ENCODE peak calls at places on chromosomes 16 and 17, in four cellular contexts. B is fibroblast of mammary gland, D is colonic mucosa, T is suprapubic skin. I is an unnamed sample.

GRCh38 chr17:61208301-61209098 is 191.1 kb upstream of the TBX2 start:
- DNase-seq in D (no peak), T (no peak), B (peak), I (peak)

GRCh38 chr16:7083086-7083485 is 249.6 kb upstream of the RBFOX1 start:
- DNase-seq in B (no peak), D (no peak), T (no peak), I (no peak)

GRCh38 chr17:65261682-65262636 is 124.8 kb downstream of the RGS9 start:
- DNase-seq in B (peak), T (no peak), D (no peak), I (no peak)

GRCh38 chr16:30893082-30893743 is 664 bp downstream of the BCL7C start:
- DNase-seq in T (no peak), B (no peak), D (peak), I (no peak)

GRCh38 chr17:19724501-19725420 is 8.4 kb upstream of the SLC47A2 start:
- DNase-seq in T (peak), B (peak), D (peak), I (no peak)

GRCh38 chr16:82094942-82095540 is 60.0 kb downstream of the HSD17B2 start:
- DNase-seq in B (no peak), T (no peak), D (no peak), I (no peak)

GRCh38 chr16:46972429-46972970 is 974 bp downstream of the DNAJA2 start:
- DNase-seq in B (peak), D (no peak), T (no peak), I (peak)

GRCh38 chr17:36008998-36009665 is 7.8 kb upstream of the CCL15 start:
- DNase-seq in T (no peak), D (peak), B (peak), I (peak)

GRCh38 chr16:2828876-2829430 is 1.1 kb upstream of the ZG16B start:
- DNase-seq in T (no peak), D (no peak), B (no peak), I (no peak)

GRCh38 chr17:34519286-34519685 is 60.1 kb upstream of the TMEM132E start:
- DNase-seq in B (peak), D (no peak), T (no peak), I (no peak)

GRCh38 chr17:82311971-82312370 is 5.4 kb downstream of the CD7 start:
- DNase-seq in B (no peak), T (no peak), D (no peak), I (no peak)

GRCh38 chr16:12337776-12338655 is 361.5 kb downstream of the SNX29 start:
- DNase-seq in B (peak), D (no peak), T (no peak), I (no peak)

GRCh38 chr16:3793161-3793576 is 75.8 kb upstream of the TRAP1 start:
- DNase-seq in B (peak), D (no peak), T (no peak), I (no peak)

GRCh38 chr17:82121660-82122629 is 23.9 kb upstream of the FASN start:
- DNase-seq in T (no peak), B (no peak), D (no peak), I (peak)

GRCh38 chr17:34125010-34125409 is 130.1 kb upstream of the CCL2 start:
- DNase-seq in B (no peak), D (no peak), T (no peak), I (no peak)

GRCh38 chr16:66735891-66736290 is 15.5 kb downstream of the DYNC1LI2 start:
- DNase-seq in D (no peak), B (no peak), T (no peak), I (no peak)

GRCh38 chr16:51636913-51637743 is 486.1 kb upstream of the SALL1 start:
- DNase-seq in D (no peak), T (no peak), B (peak), I (no peak)

GRCh38 chr17:55527520-55528118 is 16.4 kb upstream of the SMIM36 start:
- DNase-seq in B (peak), T (no peak), D (no peak), I (peak)
- TF ChIP-seq CTCF in B (peak), T (peak), D (no peak), I (peak)

GRCh38 chr17:76887809-76888208 is 19.6 kb downstream of the MGAT5B start:
- DNase-seq in B (no peak), D (no peak), T (no peak), I (no peak)
- TF ChIP-seq CTCF in B (no peak), D (no peak), T (no peak), I (peak)

DNA sequence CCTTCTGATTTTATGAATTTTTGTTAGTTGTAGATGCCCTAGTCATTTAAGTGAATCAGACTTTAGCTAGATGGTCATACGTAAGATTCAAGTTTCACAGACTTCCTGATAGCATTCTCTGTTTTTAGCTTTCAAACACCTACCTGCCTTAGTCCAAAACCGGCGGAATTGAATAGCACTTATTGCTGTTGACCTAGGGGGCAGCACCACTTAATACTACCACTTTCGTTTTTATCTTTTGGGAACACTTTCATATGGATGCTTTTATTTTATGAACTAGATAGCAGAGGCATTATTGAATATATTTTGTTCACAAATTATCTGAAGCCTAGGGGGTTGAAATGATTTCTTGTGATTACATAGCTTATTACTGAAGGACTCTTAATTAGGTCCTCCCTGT is 31.5 kb downstream of the TADA2A start:
- DNase-seq in D (no peak), T (no peak), B (no peak), I (peak)
- TF ChIP-seq CTCF in D (no peak), T (no peak), B (peak), I (peak)

GRCh38 chr17:7932949-7933348 is 943 bp downstream of the CNTROB start:
- DNase-seq in T (no peak), D (peak), B (peak), I (peak)
- TF ChIP-seq CTCF in T (no peak), D (no peak), B (peak), I (peak)

DNA sequence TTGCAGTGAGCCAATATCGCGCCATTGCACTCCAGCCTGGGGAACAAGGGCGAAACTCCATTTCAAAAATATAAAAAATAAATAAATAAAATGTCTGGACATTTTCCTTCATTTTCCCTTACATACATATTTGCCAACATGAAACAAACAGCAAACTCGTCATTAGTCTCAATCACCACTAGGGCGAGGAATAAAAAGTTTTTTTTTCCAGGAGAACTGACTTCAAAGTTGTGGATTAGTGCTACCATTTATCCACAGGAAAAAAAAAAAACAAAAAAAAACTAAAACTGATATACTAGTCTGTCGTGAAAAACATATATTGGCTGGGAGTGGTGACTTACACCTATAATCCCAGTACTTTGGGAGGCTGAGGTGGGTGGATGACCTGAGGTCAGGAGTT is 77.0 kb upstream of the MTMR4 start:
- DNase-seq in D (no peak), B (no peak), T (no peak), I (no peak)
- TF ChIP-seq CTCF in D (no peak), B (peak), T (no peak), I (no peak)

GRCh38 chr16:85718153-85718477 is 29.4 kb upstream of the GINS2 start:
- DNase-seq in B (no peak), D (no peak), T (no peak), I (no peak)
- TF ChIP-seq CTCF in B (no peak), D (no peak), T (no peak), I (no peak)

DNA sequence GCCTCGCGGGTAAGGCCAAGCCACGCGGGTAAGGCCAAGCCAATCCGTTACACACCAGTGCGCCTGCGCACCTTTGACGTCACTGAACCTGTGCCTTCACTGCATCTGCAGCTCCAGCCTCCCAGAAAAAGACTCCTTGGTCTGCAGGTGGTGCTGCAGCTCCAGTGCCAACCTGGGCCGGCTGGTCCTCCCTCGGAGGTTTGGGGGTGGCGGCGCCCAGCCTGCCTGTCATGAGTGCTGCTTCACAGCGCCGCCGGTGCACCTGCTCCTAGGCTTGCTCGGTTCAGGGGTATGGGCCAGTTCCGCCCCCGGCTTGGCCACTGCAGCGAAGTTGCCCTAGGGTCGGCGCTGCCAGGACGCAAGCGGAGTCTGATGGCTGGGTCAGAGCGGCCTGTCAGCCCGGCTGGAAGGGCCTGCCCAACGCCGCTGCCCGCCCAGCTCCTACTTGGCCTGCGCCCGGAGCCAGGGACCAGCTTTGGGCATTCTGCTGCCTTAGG is 146.6 kb downstream of the USP22 start:
- DNase-seq in B (peak), D (peak), T (no peak), I (no peak)
- TF ChIP-seq CTCF in B (peak), D (no peak), T (no peak), I (peak)

GRCh38 chr17:51119415-51120356 is 982 bp downstream of the SPAG9 start:
- DNase-seq in B (peak), T (peak), D (peak), I (peak)
- TF ChIP-seq CTCF in B (peak), T (no peak), D (no peak), I (peak)